ENCODE peak calls at places on chromosomes 16 and 17, in eight cellular contexts. R, A, O, Q, J, C, H and P are unnamed samples.

GRCh38 chr17:12388206-12388605 is 277.5 kb upstream of the MYOCD start:
- DNase-seq in A (no peak), R (peak), O (no peak), H (peak), J (no peak), Q (no peak), C (no peak), P (no peak)

GRCh38 chr17:50185724-50186545 is 15.5 kb downstream of the COL1A1 start:
- DNase-seq in Q (no peak), C (no peak), H (no peak), O (no peak), R (no peak), A (no peak), J (no peak), P (no peak)

GRCh38 chr16:15811778-15812750 is 44.8 kb downstream of the MYH11 start:
- DNase-seq in O (no peak), C (no peak), H (peak), R (peak), J (peak), A (no peak), Q (no peak), P (no peak)

GRCh38 chr16:69566437-69567030 is 768 bp downstream of the NFAT5 start:
- DNase-seq in Q (no peak), A (peak), J (peak), R (peak), H (peak), O (peak), C (peak), P (peak)

GRCh38 chr16:75239463-75240122 is 11.8 kb downstream of the BCAR1 start:
- DNase-seq in A (no peak), Q (no peak), C (no peak), H (no peak), R (no peak), J (no peak), O (no peak), P (no peak)

GRCh38 chr16:27235938-27236245 is 32.6 kb downstream of the KDM8 start:
- DNase-seq in H (no peak), O (no peak), J (no peak), R (no peak), Q (no peak), A (no peak), C (no peak), P (no peak)

GRCh38 chr17:30379303-30380105 is 777 bp downstream of the CPD start:
- DNase-seq in A (peak), R (no peak), Q (no peak), C (no peak), H (no peak), O (no peak), J (peak), P (peak)

GRCh38 chr16:11349599-11350276 is 4.5 kb downstream of the RMI2 start:
- DNase-seq in R (peak), Q (no peak), A (no peak), J (no peak), H (peak), O (peak), C (no peak), P (no peak)

GRCh38 chr16:48720266-48720665 is 110.3 kb upstream of the N4BP1 start:
- DNase-seq in R (no peak), O (no peak), C (no peak), A (no peak), Q (no peak), H (peak), J (no peak), P (no peak)

GRCh38 chr17:59753522-59754467 is 46.3 kb downstream of the VMP1 start:
- DNase-seq in Q (peak), H (peak), O (no peak), C (peak), A (peak), J (peak), R (peak), P (no peak)